ENCODE peak calls at places on chromosomes 12 and 14, in five cellular contexts. S is HepG2, R is HCT116, P is K562, I is GM12878. V is an unnamed sample.

GRCh38 chr12:57093412-57094193 is 4.7 kb downstream of the NAB2 start:
- DNase-seq in S (no peak), R (no peak), P (peak; percentile 93), I (no peak), V (no peak)

GRCh38 chr12:120994589-120995337 is 16.4 kb downstream of the HNF1A start:
- DNase-seq in S (no peak), R (peak; percentile 29), P (no peak), I (no peak), V (no peak)

GRCh38 chr12:89873745-89874144 is 165.1 kb upstream of the ATP2B1 start:
- DNase-seq in S (no peak), R (no peak), P (no peak), I (no peak), V (no peak)

GRCh38 chr12:47876404-47876960 is 28.3 kb downstream of the VDR start:
- DNase-seq in S (no peak), R (no peak), P (no peak), I (no peak), V (no peak)

GRCh38 chr12:116759783-116760581 is 21.9 kb downstream of the RNFT2 start:
- DNase-seq in S (no peak), R (peak; percentile 53), P (peak; percentile 81), I (no peak), V (no peak)

GRCh38 chr14:100538566-100539318 is 48.5 kb downstream of the BEGAIN start:
- DNase-seq in S (no peak), R (no peak), P (no peak), I (no peak), V (no peak)

GRCh38 chr12:54523637-54524036 is 25.8 kb upstream of the PDE1B start:
- DNase-seq in S (no peak), R (no peak), P (no peak), I (no peak), V (no peak)

GRCh38 chr12:96420255-96420930 is 20.2 kb upstream of the CDK17 start:
- DNase-seq in S (no peak), R (no peak), P (no peak), I (no peak), V (no peak)

GRCh38 chr12:75964150-75964549 is 67.4 kb downstream of the PHLDA1 start:
- DNase-seq in S (no peak), R (no peak), P (peak; percentile 24), I (no peak), V (no peak)

GRCh38 chr14:50362791-50363733 is 33.6 kb downstream of the CDKL1 start:
- DNase-seq in S (no peak), R (no peak), P (no peak), I (no peak), V (no peak)

GRCh38 chr12:107990325-107990724 is 138.8 kb upstream of the WSCD2 start:
- DNase-seq in S (peak; percentile 29), R (peak; percentile 27), P (peak; percentile 19), I (no peak), V (peak; percentile 47)

GRCh38 chr14:100692859-100693558 is 33.7 kb upstream of the DLK1 start:
- DNase-seq in S (peak; percentile 65), R (peak; percentile 91), P (no peak), I (no peak), V (no peak)

GRCh38 chr14:54348001-54348611 is 48.7 kb upstream of the CDKN3 start:
- DNase-seq in S (peak; percentile 75), R (peak; percentile 44), P (peak; percentile 51), I (no peak), V (no peak)

GRCh38 chr12:48349471-48349870 is 1.2 kb downstream of the ZNF641 start:
- DNase-seq in S (no peak), R (no peak), P (no peak), I (no peak), V (no peak)

GRCh38 chr14:61563162-61563511 is 132.2 kb upstream of the HIF1A start:
- DNase-seq in S (no peak), R (no peak), P (no peak), I (no peak), V (no peak)

GRCh38 chr12:30796508-30796780 is 41.7 kb upstream of the CAPRIN2 start:
- DNase-seq in S (no peak), R (no peak), P (peak; percentile 36), I (no peak), V (peak; percentile 77)

GRCh38 chr12:77625441-77625840 is 205.3 kb upstream of the NAV3 start:
- DNase-seq in S (no peak), R (no peak), P (no peak), I (no peak), V (no peak)

GRCh38 chr12:55681142-55682077 is 26.3 kb downstream of the ITGA7 start:
- DNase-seq in S (peak; percentile 92), R (peak; percentile 87), P (peak; percentile 56), I (no peak), V (peak; percentile 58)

GRCh38 chr14:34331728-34332623 is 130.1 kb downstream of the SPTSSA start:
- DNase-seq in S (peak; percentile 95), R (peak; percentile 57), P (peak; percentile 41), I (peak; percentile 80), V (peak; percentile 22)

GRCh38 chr14:51652168-51653095 is 722 bp downstream of the FRMD6 start:
- DNase-seq in S (no peak), R (no peak), P (no peak), I (no peak), V (no peak)

GRCh38 chr14:24426912-24427536 is 2.4 kb downstream of the CBLN3 start:
- DNase-seq in S (peak; percentile 81), R (no peak), P (no peak), I (no peak), V (no peak)

GRCh38 chr14:99562848-99563748 is 40.9 kb downstream of the CCDC85C start:
- DNase-seq in S (peak; percentile 84), R (no peak), P (peak; percentile 43), I (no peak), V (no peak)

GRCh38 chr12:91381309-91381804 is 198.7 kb upstream of the DCN start:
- DNase-seq in S (no peak), R (no peak), P (no peak), I (peak; percentile 20), V (peak; percentile 88)

GRCh38 chr12:93968518-93968917 is 179.9 kb upstream of the PLXNC1 start:
- DNase-seq in S (no peak), R (no peak), P (no peak), I (no peak), V (no peak)

GRCh38 chr14:101876539-101876938 is 87.8 kb upstream of the DYNC1H1 start:
- DNase-seq in S (no peak), R (no peak), P (no peak), I (peak; percentile 75), V (no peak)

GRCh38 chr12:105352049-105352448 is 21.6 kb downstream of the C12orf75 start:
- DNase-seq in S (no peak), R (no peak), P (no peak), I (peak; percentile 72), V (no peak)

GRCh38 chr14:60311417-60311816 is 62.4 kb downstream of the PPM1A start:
- DNase-seq in S (no peak), R (no peak), P (no peak), I (no peak), V (no peak)

GRCh38 chr14:88933203-88933602 is 108.8 kb downstream of the TTC8 start:
- DNase-seq in S (no peak), R (no peak), P (no peak), I (no peak), V (no peak)
- TF ChIP-seq ZNF274 in S (no peak), R (no peak), P (no peak), I (no peak), V (no peak)

GRCh38 chr14:92655802-92656201 is 92.6 kb downstream of the LGMN start:
- DNase-seq in S (no peak), R (no peak), P (no peak), I (no peak), V (no peak)

GRCh38 chr14:92655372-92655771 is 93.1 kb downstream of the LGMN start:
- DNase-seq in S (no peak), R (no peak), P (no peak), I (no peak), V (no peak)

GRCh38 chr14:92658160-92658559 is 90.3 kb downstream of the LGMN start:
- DNase-seq in S (no peak), R (no peak), P (no peak), I (no peak), V (no peak)

GRCh38 chr14:92657457-92658142 is 90.8 kb downstream of the LGMN start:
- DNase-seq in S (no peak), R (no peak), P (no peak), I (no peak), V (no peak)

DNA sequence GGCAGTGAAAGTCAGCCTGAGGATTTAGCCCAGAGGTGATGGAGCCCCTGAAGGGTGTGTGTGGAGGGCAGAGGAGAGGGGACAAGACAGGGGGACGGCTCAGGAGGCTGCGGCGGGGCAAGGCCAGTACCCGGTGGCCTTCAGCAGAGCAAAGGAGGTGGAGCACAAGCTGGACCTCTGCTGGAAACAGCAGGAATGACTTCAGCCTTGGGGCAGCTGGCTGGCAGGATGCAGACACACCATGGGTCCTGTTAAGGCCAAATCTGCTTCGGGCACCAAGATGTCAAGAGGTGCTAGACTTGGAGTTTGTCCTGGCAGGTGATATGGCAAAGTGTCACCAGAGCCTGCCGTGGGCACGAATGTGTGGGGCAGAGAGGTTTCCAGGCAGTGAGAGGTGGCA is 92.1 kb downstream of the LGMN start:
- DNase-seq in S (no peak), R (no peak), P (no peak), I (no peak), V (no peak)
- H3K4me1 ChIP-seq in S (no peaks in the 10 kb centered on the region), R (no peaks in the 10 kb centered on the region), P (peaks cover 17% of the 10 kb centered on the region), I (peaks cover 27% of the 10 kb centered on the region), V (peaks cover 3% of the 10 kb centered on the region)

DNA sequence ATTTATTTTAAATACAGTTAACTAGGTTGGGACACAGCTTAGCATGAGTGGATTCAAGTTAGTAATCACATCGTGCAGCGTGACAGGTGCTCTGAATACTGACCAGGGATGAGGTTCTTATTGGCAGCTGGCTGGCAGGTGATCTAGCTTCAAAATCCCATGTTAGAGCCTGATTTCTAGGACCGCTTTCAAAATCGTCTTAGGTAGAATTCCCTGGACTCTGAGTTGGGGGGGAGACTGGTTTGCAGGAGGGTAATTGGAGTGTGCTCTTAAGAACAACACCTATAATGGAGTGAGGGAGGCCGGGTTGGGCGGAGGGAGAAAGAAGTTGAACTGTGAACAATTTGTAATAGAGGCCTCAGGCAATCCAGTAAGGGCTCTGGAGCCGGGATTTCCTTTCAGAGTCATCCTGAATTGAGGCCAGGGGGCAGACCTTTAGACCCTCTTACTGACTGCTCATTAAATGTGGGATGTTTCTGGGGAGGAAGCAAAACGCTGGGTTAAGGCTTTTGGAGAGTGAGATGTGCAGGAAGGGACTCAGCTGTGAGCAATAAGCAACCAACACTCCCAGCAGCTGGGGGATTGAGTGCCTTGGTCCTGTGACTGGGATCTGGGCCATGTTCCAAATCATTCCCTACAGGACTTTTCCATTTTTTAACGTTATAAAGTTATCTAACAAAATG is 920 bp upstream of the YARS2 start:
- DNase-seq in S (no peak), R (no peak), P (no peak), I (no peak), V (no peak)
- H3K4me3 ChIP-seq in S (peak overlapping the region; percentile 86), R (no peak overlapping the region), P (peak overlapping the region; percentile 73), I (no peak overlapping the region), V (no peak overlapping the region)

GRCh38 chr12:52975204-52975603 is 26.3 kb downstream of the KRT18 start:
- DNase-seq in S (peak; percentile 57), R (no peak), P (peak; percentile 36), I (no peak), V (no peak)
- TF ChIP-seq ZNF274 in S (no peak), R (no peak), P (no peak), I (no peak), V (no peak)

V was measured in NT2/D1.